ENCODE peak calls at places on chromosome 15, in five cellular contexts. One of them, this sample, is unnamed.

GRCh38 chr15:65327651-65328393 is 23.3 kb downstream of the RNU5B-1 start:
- DNase-seq in H1: no peak
- DNase-seq in GM19239: no peak
- DNase-seq in thyroid gland: peak
- DNase-seq in PC-9: no peak
- DNase-seq in this sample: no peak

GRCh38 chr15:71294251-71294635 is 179.0 kb downstream of the THSD4 start:
- DNase-seq in H1: no peak
- DNase-seq in GM19239: no peak
- DNase-seq in thyroid gland: no peak
- DNase-seq in PC-9: no peak
- DNase-seq in this sample: no peak

GRCh38 chr15:73941449-73941848 is 15.2 kb downstream of the LOXL1 start:
- DNase-seq in H1: no peak
- DNase-seq in GM19239: no peak
- DNase-seq in thyroid gland: no peak
- DNase-seq in PC-9: no peak
- DNase-seq in this sample: no peak

GRCh38 chr15:20349774-20350498 is 191.7 kb downstream of the GOLGA6L6 start:
- DNase-seq in H1: no peak
- DNase-seq in GM19239: no peak
- DNase-seq in thyroid gland: no peak
- DNase-seq in PC-9: no peak
- DNase-seq in this sample: no peak

GRCh38 chr15:33126559-33127290 is 67.8 kb downstream of the FMN1 start:
- DNase-seq in H1: no peak
- DNase-seq in GM19239: no peak
- DNase-seq in thyroid gland: peak
- DNase-seq in PC-9: no peak
- DNase-seq in this sample: no peak

GRCh38 chr15:51828621-51829359 is 663 bp upstream of the TMOD3 start:
- DNase-seq in H1: no peak
- DNase-seq in GM19239: no peak
- DNase-seq in thyroid gland: no peak
- DNase-seq in PC-9: peak
- DNase-seq in this sample: no peak

GRCh38 chr15:66706225-66706732 is 4.2 kb downstream of the SMAD6 start:
- DNase-seq in H1: no peak
- DNase-seq in GM19239: no peak
- DNase-seq in thyroid gland: peak
- DNase-seq in PC-9: no peak
- DNase-seq in this sample: no peak

GRCh38 chr15:79023546-79023890 is 67.1 kb downstream of the RASGRF1 start:
- DNase-seq in H1: no peak
- DNase-seq in GM19239: no peak
- DNase-seq in thyroid gland: no peak
- DNase-seq in PC-9: no peak
- DNase-seq in this sample: no peak

GRCh38 chr15:77094397-77095030 is 23.6 kb upstream of the TSPAN3 start:
- DNase-seq in H1: peak
- DNase-seq in GM19239: no peak
- DNase-seq in thyroid gland: no peak
- DNase-seq in PC-9: no peak
- DNase-seq in this sample: no peak

GRCh38 chr15:29687939-29688884 is 134.1 kb downstream of the TJP1 start:
- DNase-seq in H1: no peak
- DNase-seq in GM19239: no peak
- DNase-seq in thyroid gland: peak
- DNase-seq in PC-9: no peak
- DNase-seq in this sample: no peak

GRCh38 chr15:52415628-52416027 is 113.1 kb downstream of the MYO5A start:
- DNase-seq in H1: no peak
- DNase-seq in GM19239: no peak
- DNase-seq in thyroid gland: no peak
- DNase-seq in PC-9: no peak
- DNase-seq in this sample: no peak

GRCh38 chr15:59251001-59251845 is 44.6 kb downstream of the LDHAL6B start:
- DNase-seq in H1: no peak
- DNase-seq in GM19239: no peak
- DNase-seq in thyroid gland: no peak
- DNase-seq in PC-9: peak
- DNase-seq in this sample: no peak

GRCh38 chr15:81942157-81942556 is 103.7 kb downstream of the MEX3B start:
- DNase-seq in H1: no peak
- DNase-seq in GM19239: no peak
- DNase-seq in thyroid gland: no peak
- DNase-seq in PC-9: no peak
- DNase-seq in this sample: no peak

GRCh38 chr15:68783226-68784054 is 37.3 kb downstream of the ANP32A start:
- DNase-seq in H1: peak
- DNase-seq in GM19239: no peak
- DNase-seq in thyroid gland: peak
- DNase-seq in PC-9: no peak
- DNase-seq in this sample: peak

GRCh38 chr15:75194397-75194796 is 7.3 kb upstream of the C15orf39 start:
- DNase-seq in H1: no peak
- DNase-seq in GM19239: no peak
- DNase-seq in thyroid gland: no peak
- DNase-seq in PC-9: no peak
- DNase-seq in this sample: no peak

GRCh38 chr15:100914876-100915275 is 4.3 kb upstream of the LRRK1 start:
- DNase-seq in H1: peak
- DNase-seq in GM19239: no peak
- DNase-seq in thyroid gland: peak
- DNase-seq in PC-9: no peak
- DNase-seq in this sample: no peak

GRCh38 chr15:31212956-31213694 is 111.6 kb upstream of the TRPM1 start:
- DNase-seq in H1: no peak
- DNase-seq in GM19239: no peak
- DNase-seq in thyroid gland: no peak
- DNase-seq in PC-9: no peak
- DNase-seq in this sample: no peak

GRCh38 chr15:33392453-33392852 is 81.7 kb downstream of the RYR3 start:
- DNase-seq in H1: no peak
- DNase-seq in GM19239: no peak
- DNase-seq in thyroid gland: no peak
- DNase-seq in PC-9: no peak
- DNase-seq in this sample: no peak

GRCh38 chr15:39239562-39239961 is 341.3 kb upstream of the THBS1 start:
- DNase-seq in H1: no peak
- DNase-seq in GM19239: no peak
- DNase-seq in thyroid gland: no peak
- DNase-seq in PC-9: peak
- DNase-seq in this sample: no peak

GRCh38 chr15:68207176-68207935 is 2.2 kb upstream of the CALML4 start:
- DNase-seq in H1: no peak
- DNase-seq in GM19239: no peak
- DNase-seq in thyroid gland: no peak
- DNase-seq in PC-9: no peak
- DNase-seq in this sample: no peak

GRCh38 chr15:99343836-99344551 is 92.7 kb downstream of the LRRC28 start:
- DNase-seq in H1: peak
- DNase-seq in GM19239: no peak
- DNase-seq in thyroid gland: peak
- DNase-seq in PC-9: no peak
- DNase-seq in this sample: peak

GRCh38 chr15:70876011-70876410 is 16.2 kb downstream of the THAP10 start:
- DNase-seq in H1: no peak
- DNase-seq in GM19239: no peak
- DNase-seq in thyroid gland: no peak
- DNase-seq in PC-9: no peak
- DNase-seq in this sample: no peak

GRCh38 chr15:70558406-70559222 is 204.7 kb downstream of the UACA start:
- DNase-seq in H1: no peak
- DNase-seq in GM19239: no peak
- DNase-seq in thyroid gland: no peak
- DNase-seq in PC-9: no peak
- DNase-seq in this sample: no peak

GRCh38 chr15:99502182-99502581 is 63.6 kb upstream of the MEF2A start:
- DNase-seq in H1: no peak
- DNase-seq in GM19239: no peak
- DNase-seq in thyroid gland: no peak
- DNase-seq in PC-9: no peak
- DNase-seq in this sample: no peak

GRCh38 chr15:35499723-35500122 is 46.2 kb downstream of the DPH6 start:
- DNase-seq in H1: no peak
- DNase-seq in GM19239: no peak
- DNase-seq in thyroid gland: no peak
- DNase-seq in PC-9: no peak
- DNase-seq in this sample: no peak

GRCh38 chr15:60479711-60480110 is 769 bp upstream of the ICE2 start:
- DNase-seq in H1: no peak
- DNase-seq in GM19239: no peak
- DNase-seq in thyroid gland: no peak
- DNase-seq in PC-9: no peak
- DNase-seq in this sample: no peak

GRCh38 chr15:26325495-26325894 is 447.4 kb downstream of the GABRB3 start:
- DNase-seq in H1: no peak
- DNase-seq in GM19239: no peak
- DNase-seq in thyroid gland: no peak
- DNase-seq in PC-9: no peak
- DNase-seq in this sample: no peak

GRCh38 chr15:31265871-31266711 is 60.5 kb upstream of the KLF13 start:
- DNase-seq in H1: peak
- DNase-seq in GM19239: peak
- DNase-seq in thyroid gland: no peak
- DNase-seq in PC-9: no peak
- DNase-seq in this sample: peak

GRCh38 chr15:47184405-47185221 is 532.7 kb upstream of the SEMA6D start:
- DNase-seq in H1: peak
- DNase-seq in GM19239: no peak
- DNase-seq in thyroid gland: peak
- DNase-seq in PC-9: no peak
- DNase-seq in this sample: no peak

GRCh38 chr15:69591905-69592508 is 139.4 kb downstream of the RPLP1 start:
- DNase-seq in H1: no peak
- DNase-seq in GM19239: no peak
- DNase-seq in thyroid gland: no peak
- DNase-seq in PC-9: peak
- DNase-seq in this sample: no peak

GRCh38 chr15:29183071-29183831 is 86.4 kb downstream of the NSMCE3 start:
- DNase-seq in H1: no peak
- DNase-seq in GM19239: no peak
- DNase-seq in thyroid gland: no peak
- DNase-seq in PC-9: no peak
- DNase-seq in this sample: no peak

GRCh38 chr15:101351736-101352135 is 56.7 kb upstream of the SNRPA1 start:
- DNase-seq in H1: no peak
- DNase-seq in GM19239: no peak
- DNase-seq in thyroid gland: no peak
- DNase-seq in PC-9: no peak
- DNase-seq in this sample: no peak

GRCh38 chr15:72197045-72197459 is 535 bp downstream of the GRAMD2A start:
- DNase-seq in H1: peak
- DNase-seq in GM19239: no peak
- DNase-seq in thyroid gland: no peak
- DNase-seq in PC-9: no peak
- DNase-seq in this sample: no peak

GRCh38 chr15:40258544-40258943 is 19.7 kb downstream of the PAK6 start:
- DNase-seq in H1: no peak
- DNase-seq in GM19239: no peak
- DNase-seq in thyroid gland: no peak
- DNase-seq in PC-9: peak
- DNase-seq in this sample: no peak

GRCh38 chr15:48966595-48967301 is 3.0 kb upstream of the SHC4 start:
- DNase-seq in H1: no peak
- DNase-seq in GM19239: no peak
- DNase-seq in thyroid gland: no peak
- DNase-seq in PC-9: peak
- DNase-seq in this sample: no peak